ENCODE peak calls at places on chromosomes 5 and 9, in ten cellular contexts. One of them, this sample, is unnamed.

GRCh38 chr9:68705636-68706578 is 867 bp downstream of the PIP5K1B start:
- DNase-seq in NCI-H1105 treated with DMSO at 0.1 percent for 48 hours: peak
- DNase-seq in epithelial cell of proximal tubule: no peak
- DNase-seq in T-helper 17 cell: no peak
- DNase-seq in stimulated activated effector memory CD8-positive, alpha-beta T cell treated with anti-CD3 and anti-CD28 coated beads, Interleukin-12 subunit alpha, Interleukin-12 subunit beta, amount 100 ng/mL, for 72 hours: no peak
- DNase-seq in activated CD8-positive, alpha-beta T cell treated with anti-CD3 and anti-CD28 coated beads for 36 hours: peak
- DNase-seq in adrenal gland: peak
- DNase-seq in A549: no peak
- DNase-seq in AG04450: no peak
- DNase-seq in HTR-8/SVneo: no peak
- DNase-seq in this sample: peak

GRCh38 chr9:98962861-98963260 is 19.2 kb downstream of the COL15A1 start:
- DNase-seq in NCI-H1105 treated with DMSO at 0.1 percent for 48 hours: no peak
- DNase-seq in epithelial cell of proximal tubule: peak
- DNase-seq in T-helper 17 cell: no peak
- DNase-seq in stimulated activated effector memory CD8-positive, alpha-beta T cell treated with anti-CD3 and anti-CD28 coated beads, Interleukin-12 subunit alpha, Interleukin-12 subunit beta, amount 100 ng/mL, for 72 hours: no peak
- DNase-seq in activated CD8-positive, alpha-beta T cell treated with anti-CD3 and anti-CD28 coated beads for 36 hours: no peak
- DNase-seq in adrenal gland: no peak
- DNase-seq in A549: no peak
- DNase-seq in AG04450: no peak
- DNase-seq in HTR-8/SVneo: no peak
- DNase-seq in this sample: no peak

GRCh38 chr5:145825751-145826180 is 9.4 kb downstream of the PRELID2 start:
- DNase-seq in NCI-H1105 treated with DMSO at 0.1 percent for 48 hours: peak
- DNase-seq in epithelial cell of proximal tubule: no peak
- DNase-seq in T-helper 17 cell: no peak
- DNase-seq in stimulated activated effector memory CD8-positive, alpha-beta T cell treated with anti-CD3 and anti-CD28 coated beads, Interleukin-12 subunit alpha, Interleukin-12 subunit beta, amount 100 ng/mL, for 72 hours: no peak
- DNase-seq in activated CD8-positive, alpha-beta T cell treated with anti-CD3 and anti-CD28 coated beads for 36 hours: no peak
- DNase-seq in adrenal gland: no peak
- DNase-seq in A549: peak
- DNase-seq in AG04450: no peak
- DNase-seq in HTR-8/SVneo: peak
- DNase-seq in this sample: no peak

GRCh38 chr5:134000116-134000515 is 4.7 kb downstream of the VDAC1 start:
- DNase-seq in NCI-H1105 treated with DMSO at 0.1 percent for 48 hours: no peak
- DNase-seq in epithelial cell of proximal tubule: no peak
- DNase-seq in T-helper 17 cell: no peak
- DNase-seq in stimulated activated effector memory CD8-positive, alpha-beta T cell treated with anti-CD3 and anti-CD28 coated beads, Interleukin-12 subunit alpha, Interleukin-12 subunit beta, amount 100 ng/mL, for 72 hours: no peak
- DNase-seq in activated CD8-positive, alpha-beta T cell treated with anti-CD3 and anti-CD28 coated beads for 36 hours: no peak
- DNase-seq in adrenal gland: no peak
- DNase-seq in A549: no peak
- DNase-seq in AG04450: no peak
- DNase-seq in HTR-8/SVneo: no peak
- DNase-seq in this sample: no peak

GRCh38 chr9:87007711-87008360 is 60.5 kb upstream of the GAS1 start:
- DNase-seq in NCI-H1105 treated with DMSO at 0.1 percent for 48 hours: no peak
- DNase-seq in epithelial cell of proximal tubule: no peak
- DNase-seq in T-helper 17 cell: no peak
- DNase-seq in stimulated activated effector memory CD8-positive, alpha-beta T cell treated with anti-CD3 and anti-CD28 coated beads, Interleukin-12 subunit alpha, Interleukin-12 subunit beta, amount 100 ng/mL, for 72 hours: no peak
- DNase-seq in activated CD8-positive, alpha-beta T cell treated with anti-CD3 and anti-CD28 coated beads for 36 hours: no peak
- DNase-seq in adrenal gland: no peak
- DNase-seq in A549: no peak
- DNase-seq in AG04450: no peak
- DNase-seq in HTR-8/SVneo: no peak
- DNase-seq in this sample: no peak

GRCh38 chr5:55481293-55481900 is 53.4 kb downstream of the PLPP1 start:
- DNase-seq in NCI-H1105 treated with DMSO at 0.1 percent for 48 hours: no peak
- DNase-seq in epithelial cell of proximal tubule: no peak
- DNase-seq in T-helper 17 cell: no peak
- DNase-seq in stimulated activated effector memory CD8-positive, alpha-beta T cell treated with anti-CD3 and anti-CD28 coated beads, Interleukin-12 subunit alpha, Interleukin-12 subunit beta, amount 100 ng/mL, for 72 hours: no peak
- DNase-seq in activated CD8-positive, alpha-beta T cell treated with anti-CD3 and anti-CD28 coated beads for 36 hours: no peak
- DNase-seq in adrenal gland: no peak
- DNase-seq in A549: no peak
- DNase-seq in AG04450: no peak
- DNase-seq in HTR-8/SVneo: no peak
- DNase-seq in this sample: no peak

GRCh38 chr9:112712678-112713077 is 5.2 kb downstream of the INIP start:
- DNase-seq in NCI-H1105 treated with DMSO at 0.1 percent for 48 hours: no peak
- DNase-seq in epithelial cell of proximal tubule: no peak
- DNase-seq in T-helper 17 cell: no peak
- DNase-seq in stimulated activated effector memory CD8-positive, alpha-beta T cell treated with anti-CD3 and anti-CD28 coated beads, Interleukin-12 subunit alpha, Interleukin-12 subunit beta, amount 100 ng/mL, for 72 hours: no peak
- DNase-seq in activated CD8-positive, alpha-beta T cell treated with anti-CD3 and anti-CD28 coated beads for 36 hours: no peak
- DNase-seq in adrenal gland: no peak
- DNase-seq in A549: no peak
- DNase-seq in AG04450: no peak
- DNase-seq in HTR-8/SVneo: no peak
- DNase-seq in this sample: no peak

GRCh38 chr5:56170557-56170956 is 62.6 kb downstream of the ANKRD55 start:
- DNase-seq in NCI-H1105 treated with DMSO at 0.1 percent for 48 hours: no peak
- DNase-seq in epithelial cell of proximal tubule: no peak
- DNase-seq in T-helper 17 cell: no peak
- DNase-seq in stimulated activated effector memory CD8-positive, alpha-beta T cell treated with anti-CD3 and anti-CD28 coated beads, Interleukin-12 subunit alpha, Interleukin-12 subunit beta, amount 100 ng/mL, for 72 hours: no peak
- DNase-seq in activated CD8-positive, alpha-beta T cell treated with anti-CD3 and anti-CD28 coated beads for 36 hours: no peak
- DNase-seq in adrenal gland: peak
- DNase-seq in A549: no peak
- DNase-seq in AG04450: no peak
- DNase-seq in HTR-8/SVneo: no peak
- DNase-seq in this sample: no peak

GRCh38 chr9:4679268-4680177 is at the start of gene CDC37L1:
- DNase-seq in NCI-H1105 treated with DMSO at 0.1 percent for 48 hours: peak
- DNase-seq in epithelial cell of proximal tubule: peak
- DNase-seq in T-helper 17 cell: peak
- DNase-seq in stimulated activated effector memory CD8-positive, alpha-beta T cell treated with anti-CD3 and anti-CD28 coated beads, Interleukin-12 subunit alpha, Interleukin-12 subunit beta, amount 100 ng/mL, for 72 hours: peak
- DNase-seq in activated CD8-positive, alpha-beta T cell treated with anti-CD3 and anti-CD28 coated beads for 36 hours: peak
- DNase-seq in adrenal gland: peak
- DNase-seq in A549: peak
- DNase-seq in AG04450: peak
- DNase-seq in HTR-8/SVneo: peak
- DNase-seq in this sample: peak

GRCh38 chr5:163580516-163580915 is 75.1 kb downstream of the MAT2B start:
- DNase-seq in NCI-H1105 treated with DMSO at 0.1 percent for 48 hours: no peak
- DNase-seq in epithelial cell of proximal tubule: no peak
- DNase-seq in T-helper 17 cell: no peak
- DNase-seq in stimulated activated effector memory CD8-positive, alpha-beta T cell treated with anti-CD3 and anti-CD28 coated beads, Interleukin-12 subunit alpha, Interleukin-12 subunit beta, amount 100 ng/mL, for 72 hours: no peak
- DNase-seq in activated CD8-positive, alpha-beta T cell treated with anti-CD3 and anti-CD28 coated beads for 36 hours: no peak
- DNase-seq in adrenal gland: no peak
- DNase-seq in A549: no peak
- DNase-seq in AG04450: no peak
- DNase-seq in HTR-8/SVneo: no peak
- DNase-seq in this sample: no peak

GRCh38 chr5:2738156-2738699 is 13.2 kb downstream of the IRX2 start:
- DNase-seq in NCI-H1105 treated with DMSO at 0.1 percent for 48 hours: no peak
- DNase-seq in epithelial cell of proximal tubule: no peak
- DNase-seq in T-helper 17 cell: no peak
- DNase-seq in stimulated activated effector memory CD8-positive, alpha-beta T cell treated with anti-CD3 and anti-CD28 coated beads, Interleukin-12 subunit alpha, Interleukin-12 subunit beta, amount 100 ng/mL, for 72 hours: no peak
- DNase-seq in activated CD8-positive, alpha-beta T cell treated with anti-CD3 and anti-CD28 coated beads for 36 hours: no peak
- DNase-seq in adrenal gland: peak
- DNase-seq in A549: no peak
- DNase-seq in AG04450: no peak
- DNase-seq in HTR-8/SVneo: no peak
- DNase-seq in this sample: no peak

GRCh38 chr9:107584186-107584585 is 94.6 kb upstream of the KLF4 start:
- DNase-seq in NCI-H1105 treated with DMSO at 0.1 percent for 48 hours: no peak
- DNase-seq in epithelial cell of proximal tubule: no peak
- DNase-seq in T-helper 17 cell: no peak
- DNase-seq in stimulated activated effector memory CD8-positive, alpha-beta T cell treated with anti-CD3 and anti-CD28 coated beads, Interleukin-12 subunit alpha, Interleukin-12 subunit beta, amount 100 ng/mL, for 72 hours: no peak
- DNase-seq in activated CD8-positive, alpha-beta T cell treated with anti-CD3 and anti-CD28 coated beads for 36 hours: no peak
- DNase-seq in adrenal gland: no peak
- DNase-seq in A549: no peak
- DNase-seq in AG04450: no peak
- DNase-seq in HTR-8/SVneo: no peak
- DNase-seq in this sample: no peak

GRCh38 chr5:81486711-81487110 is 92.8 kb upstream of the ACOT12 start:
- DNase-seq in NCI-H1105 treated with DMSO at 0.1 percent for 48 hours: no peak
- DNase-seq in epithelial cell of proximal tubule: no peak
- DNase-seq in T-helper 17 cell: no peak
- DNase-seq in stimulated activated effector memory CD8-positive, alpha-beta T cell treated with anti-CD3 and anti-CD28 coated beads, Interleukin-12 subunit alpha, Interleukin-12 subunit beta, amount 100 ng/mL, for 72 hours: no peak
- DNase-seq in activated CD8-positive, alpha-beta T cell treated with anti-CD3 and anti-CD28 coated beads for 36 hours: no peak
- DNase-seq in adrenal gland: no peak
- DNase-seq in A549: no peak
- DNase-seq in AG04450: no peak
- DNase-seq in HTR-8/SVneo: peak
- DNase-seq in this sample: no peak

GRCh38 chr9:133485531-133486260 is 6.8 kb upstream of the SLC2A6 start:
- DNase-seq in NCI-H1105 treated with DMSO at 0.1 percent for 48 hours: no peak
- DNase-seq in epithelial cell of proximal tubule: no peak
- DNase-seq in T-helper 17 cell: no peak
- DNase-seq in stimulated activated effector memory CD8-positive, alpha-beta T cell treated with anti-CD3 and anti-CD28 coated beads, Interleukin-12 subunit alpha, Interleukin-12 subunit beta, amount 100 ng/mL, for 72 hours: no peak
- DNase-seq in activated CD8-positive, alpha-beta T cell treated with anti-CD3 and anti-CD28 coated beads for 36 hours: peak
- DNase-seq in adrenal gland: no peak
- DNase-seq in A549: peak
- DNase-seq in AG04450: no peak
- DNase-seq in HTR-8/SVneo: no peak
- DNase-seq in this sample: peak

GRCh38 chr9:118223111-118223510 is 518.9 kb downstream of the TLR4 start:
- DNase-seq in NCI-H1105 treated with DMSO at 0.1 percent for 48 hours: no peak
- DNase-seq in epithelial cell of proximal tubule: no peak
- DNase-seq in T-helper 17 cell: no peak
- DNase-seq in stimulated activated effector memory CD8-positive, alpha-beta T cell treated with anti-CD3 and anti-CD28 coated beads, Interleukin-12 subunit alpha, Interleukin-12 subunit beta, amount 100 ng/mL, for 72 hours: no peak
- DNase-seq in activated CD8-positive, alpha-beta T cell treated with anti-CD3 and anti-CD28 coated beads for 36 hours: no peak
- DNase-seq in adrenal gland: no peak
- DNase-seq in A549: no peak
- DNase-seq in AG04450: no peak
- DNase-seq in HTR-8/SVneo: no peak
- DNase-seq in this sample: no peak

GRCh38 chr5:106307265-106307664 is 1363.5 kb downstream of the EFNA5 start:
- DNase-seq in NCI-H1105 treated with DMSO at 0.1 percent for 48 hours: no peak
- DNase-seq in epithelial cell of proximal tubule: no peak
- DNase-seq in T-helper 17 cell: no peak
- DNase-seq in stimulated activated effector memory CD8-positive, alpha-beta T cell treated with anti-CD3 and anti-CD28 coated beads, Interleukin-12 subunit alpha, Interleukin-12 subunit beta, amount 100 ng/mL, for 72 hours: no peak
- DNase-seq in activated CD8-positive, alpha-beta T cell treated with anti-CD3 and anti-CD28 coated beads for 36 hours: no peak
- DNase-seq in adrenal gland: no peak
- DNase-seq in A549: no peak
- DNase-seq in AG04450: no peak
- DNase-seq in HTR-8/SVneo: no peak
- DNase-seq in this sample: no peak

GRCh38 chr9:127450170-127450830 is 906 bp downstream of the RPL12 start:
- DNase-seq in NCI-H1105 treated with DMSO at 0.1 percent for 48 hours: peak
- DNase-seq in epithelial cell of proximal tubule: no peak
- DNase-seq in T-helper 17 cell: no peak
- DNase-seq in stimulated activated effector memory CD8-positive, alpha-beta T cell treated with anti-CD3 and anti-CD28 coated beads, Interleukin-12 subunit alpha, Interleukin-12 subunit beta, amount 100 ng/mL, for 72 hours: no peak
- DNase-seq in activated CD8-positive, alpha-beta T cell treated with anti-CD3 and anti-CD28 coated beads for 36 hours: no peak
- DNase-seq in adrenal gland: no peak
- DNase-seq in A549: peak
- DNase-seq in AG04450: peak
- DNase-seq in HTR-8/SVneo: no peak
- DNase-seq in this sample: no peak

GRCh38 chr5:67897431-67897830 is 318.1 kb upstream of the PIK3R1 start:
- DNase-seq in NCI-H1105 treated with DMSO at 0.1 percent for 48 hours: no peak
- DNase-seq in epithelial cell of proximal tubule: no peak
- DNase-seq in T-helper 17 cell: no peak
- DNase-seq in stimulated activated effector memory CD8-positive, alpha-beta T cell treated with anti-CD3 and anti-CD28 coated beads, Interleukin-12 subunit alpha, Interleukin-12 subunit beta, amount 100 ng/mL, for 72 hours: no peak
- DNase-seq in activated CD8-positive, alpha-beta T cell treated with anti-CD3 and anti-CD28 coated beads for 36 hours: no peak
- DNase-seq in adrenal gland: no peak
- DNase-seq in A549: no peak
- DNase-seq in AG04450: no peak
- DNase-seq in HTR-8/SVneo: no peak
- DNase-seq in this sample: no peak

GRCh38 chr5:1785062-1785461 is 14.6 kb downstream of the MRPL36 start:
- DNase-seq in NCI-H1105 treated with DMSO at 0.1 percent for 48 hours: no peak
- DNase-seq in epithelial cell of proximal tubule: no peak
- DNase-seq in T-helper 17 cell: no peak
- DNase-seq in stimulated activated effector memory CD8-positive, alpha-beta T cell treated with anti-CD3 and anti-CD28 coated beads, Interleukin-12 subunit alpha, Interleukin-12 subunit beta, amount 100 ng/mL, for 72 hours: no peak
- DNase-seq in activated CD8-positive, alpha-beta T cell treated with anti-CD3 and anti-CD28 coated beads for 36 hours: no peak
- DNase-seq in adrenal gland: no peak
- DNase-seq in A549: no peak
- DNase-seq in AG04450: no peak
- DNase-seq in HTR-8/SVneo: no peak
- DNase-seq in this sample: no peak

GRCh38 chr5:17228833-17229291 is 11.4 kb downstream of the BASP1 start:
- DNase-seq in NCI-H1105 treated with DMSO at 0.1 percent for 48 hours: no peak
- DNase-seq in epithelial cell of proximal tubule: no peak
- DNase-seq in T-helper 17 cell: no peak
- DNase-seq in stimulated activated effector memory CD8-positive, alpha-beta T cell treated with anti-CD3 and anti-CD28 coated beads, Interleukin-12 subunit alpha, Interleukin-12 subunit beta, amount 100 ng/mL, for 72 hours: no peak
- DNase-seq in activated CD8-positive, alpha-beta T cell treated with anti-CD3 and anti-CD28 coated beads for 36 hours: no peak
- DNase-seq in adrenal gland: no peak
- DNase-seq in A549: no peak
- DNase-seq in AG04450: no peak
- DNase-seq in HTR-8/SVneo: no peak
- DNase-seq in this sample: no peak

GRCh38 chr9:84996049-84996448 is 326.5 kb downstream of the NTRK2 start:
- DNase-seq in NCI-H1105 treated with DMSO at 0.1 percent for 48 hours: peak
- DNase-seq in epithelial cell of proximal tubule: no peak
- DNase-seq in T-helper 17 cell: no peak
- DNase-seq in stimulated activated effector memory CD8-positive, alpha-beta T cell treated with anti-CD3 and anti-CD28 coated beads, Interleukin-12 subunit alpha, Interleukin-12 subunit beta, amount 100 ng/mL, for 72 hours: no peak
- DNase-seq in activated CD8-positive, alpha-beta T cell treated with anti-CD3 and anti-CD28 coated beads for 36 hours: no peak
- DNase-seq in adrenal gland: no peak
- DNase-seq in A549: peak
- DNase-seq in AG04450: no peak
- DNase-seq in HTR-8/SVneo: no peak
- DNase-seq in this sample: no peak

GRCh38 chr5:157890825-157891587 is 32.1 kb upstream of the CLINT1 start:
- DNase-seq in NCI-H1105 treated with DMSO at 0.1 percent for 48 hours: no peak
- DNase-seq in epithelial cell of proximal tubule: no peak
- DNase-seq in T-helper 17 cell: no peak
- DNase-seq in stimulated activated effector memory CD8-positive, alpha-beta T cell treated with anti-CD3 and anti-CD28 coated beads, Interleukin-12 subunit alpha, Interleukin-12 subunit beta, amount 100 ng/mL, for 72 hours: no peak
- DNase-seq in activated CD8-positive, alpha-beta T cell treated with anti-CD3 and anti-CD28 coated beads for 36 hours: no peak
- DNase-seq in adrenal gland: no peak
- DNase-seq in A549: peak
- DNase-seq in AG04450: no peak
- DNase-seq in HTR-8/SVneo: no peak
- DNase-seq in this sample: no peak

GRCh38 chr5:155001523-155001922 is 12.0 kb upstream of the KIF4B start:
- DNase-seq in NCI-H1105 treated with DMSO at 0.1 percent for 48 hours: no peak
- DNase-seq in epithelial cell of proximal tubule: no peak
- DNase-seq in T-helper 17 cell: no peak
- DNase-seq in stimulated activated effector memory CD8-positive, alpha-beta T cell treated with anti-CD3 and anti-CD28 coated beads, Interleukin-12 subunit alpha, Interleukin-12 subunit beta, amount 100 ng/mL, for 72 hours: no peak
- DNase-seq in activated CD8-positive, alpha-beta T cell treated with anti-CD3 and anti-CD28 coated beads for 36 hours: no peak
- DNase-seq in adrenal gland: no peak
- DNase-seq in A549: no peak
- DNase-seq in AG04450: no peak
- DNase-seq in HTR-8/SVneo: no peak
- DNase-seq in this sample: no peak